ENCODE peak calls at places on chromosomes 2 and 18, in ten cellular contexts. K is kidney glomerular epithelial cell; N is lung microvascular endothelial cell; Z is activated CD4-positive, alpha-beta T cell treated with anti-CD3 and anti-CD28 coated beads, Interleukin-2, amount 50 U/mL, for 1 hour; H is LoVo; W is stimulated activated CD4-positive, alpha-beta T cell treated with anti-CD3 and anti-CD28 coated beads, TNF-alpha, amount 100 ng/mL, for 1 hour; R is glutamatergic neuron; V is heart right ventricle; S is HTR-8/SVneo; J is HepG2. D is an unnamed sample.

GRCh38 chr2:144914622-144915230 is 394.8 kb upstream of the ZEB2 start:
- DNase-seq in H (no peak), R (no peak), N (no peak), W (no peak), K (no peak), S (no peak), V (no peak), Z (no peak), J (no peak), D (peak; percentile 7)

GRCh38 chr18:76386886-76387285 is 108.2 kb downstream of the ZNF516 start:
- DNase-seq in K (no peak), V (no peak), S (no peak), H (no peak), R (no peak), N (no peak), J (no peak), W (no peak), Z (no peak), D (no peak)

GRCh38 chr2:158498043-158498748 is 41.4 kb downstream of the PKP4 start:
- DNase-seq in Z (no peak), S (no peak), R (no peak), K (no peak), W (no peak), V (no peak), J (no peak), N (no peak), H (no peak), D (no peak)

GRCh38 chr2:65576861-65577601 is 144.6 kb upstream of the SPRED2 start:
- DNase-seq in R (no peak), V (no peak), J (peak; percentile 91), N (peak; percentile 81), W (no peak), K (peak; percentile 82), S (peak; percentile 96), Z (no peak), H (peak; percentile 89), D (peak; percentile 98)

GRCh38 chr18:9328776-9329175 is 5.8 kb upstream of the TWSG1 start:
- DNase-seq in H (no peak), S (no peak), R (no peak), V (no peak), K (no peak), W (no peak), Z (no peak), J (no peak), N (no peak), D (no peak)

GRCh38 chr2:126704434-126705165 is 48.6 kb downstream of the GYPC start:
- DNase-seq in H (no peak), R (no peak), S (no peak), J (no peak), W (no peak), V (no peak), Z (no peak), N (peak; percentile 75), K (no peak), D (no peak)

GRCh38 chr2:43609304-43609883 is 13.6 kb upstream of the THADA start:
- DNase-seq in K (peak; percentile 23), J (peak; percentile 75), R (peak; percentile 17), H (peak; percentile 62), Z (peak; percentile 13), W (no peak), N (peak; percentile 71), V (no peak), S (peak; percentile 61), D (peak; percentile 46)

GRCh38 chr2:8388779-8389178 is 293.1 kb upstream of the ID2 start:
- DNase-seq in R (no peak), H (no peak), V (no peak), N (no peak), W (no peak), S (no peak), Z (no peak), K (no peak), J (no peak), D (no peak)

GRCh38 chr2:192886636-192887035 is 691.9 kb upstream of the TMEFF2 start:
- DNase-seq in R (no peak), H (no peak), W (no peak), N (no peak), K (no peak), Z (no peak), S (no peak), J (no peak), V (no peak), D (no peak)

GRCh38 chr2:70920367-70920715 is 15.4 kb upstream of the ATP6V1B1 start:
- DNase-seq in W (no peak), S (no peak), V (no peak), J (no peak), N (no peak), Z (no peak), K (no peak), H (no peak), R (no peak), D (no peak)

GRCh38 chr2:172172513-172173217 is 70.0 kb upstream of the DLX2 start:
- DNase-seq in K (peak; percentile 28), J (peak; percentile 43), W (peak; percentile 16), N (peak; percentile 85), R (peak; percentile 82), H (peak; percentile 88), V (peak; percentile 69), Z (peak; percentile 61), S (peak; percentile 72), D (peak; percentile 75)